ENCODE peak calls at places on chromosomes 2 and 18, in four cellular contexts. One of them, this sample, is unnamed.

GRCh38 chr2:238290079-238290478 is 1.7 kb upstream of the PER2 start:
- DNase-seq in GM23338: peak
- DNase-seq in cardiac muscle cell: peak
- DNase-seq in fibroblast of pulmonary artery: peak
- DNase-seq in this sample: peak

GRCh38 chr2:26563686-26564085 is 77.5 kb downstream of the CIB4 start:
- DNase-seq in GM23338: no peak
- DNase-seq in cardiac muscle cell: no peak
- DNase-seq in fibroblast of pulmonary artery: no peak
- DNase-seq in this sample: no peak

GRCh38 chr2:136362676-136363390 is 244.9 kb upstream of the CXCR4 start:
- DNase-seq in GM23338: no peak
- DNase-seq in cardiac muscle cell: no peak
- DNase-seq in fibroblast of pulmonary artery: no peak
- DNase-seq in this sample: no peak

GRCh38 chr2:84288335-84288734 is 170.7 kb downstream of the SUCLG1 start:
- DNase-seq in GM23338: peak
- DNase-seq in cardiac muscle cell: no peak
- DNase-seq in fibroblast of pulmonary artery: no peak
- DNase-seq in this sample: no peak

GRCh38 chr2:224971214-224971613 is 71.1 kb downstream of the DOCK10 start:
- DNase-seq in GM23338: peak
- DNase-seq in cardiac muscle cell: no peak
- DNase-seq in fibroblast of pulmonary artery: no peak
- DNase-seq in this sample: no peak

GRCh38 chr2:26222976-26223375 is 21.5 kb downstream of the HADHA start:
- DNase-seq in GM23338: no peak
- DNase-seq in cardiac muscle cell: no peak
- DNase-seq in fibroblast of pulmonary artery: no peak
- DNase-seq in this sample: no peak

GRCh38 chr18:68399721-68400120 is 315.2 kb downstream of the TMX3 start:
- DNase-seq in GM23338: no peak
- DNase-seq in cardiac muscle cell: no peak
- DNase-seq in fibroblast of pulmonary artery: no peak
- DNase-seq in this sample: no peak

GRCh38 chr2:69584127-69584889 is 59.2 kb downstream of the AAK1 start:
- DNase-seq in GM23338: no peak
- DNase-seq in cardiac muscle cell: no peak
- DNase-seq in fibroblast of pulmonary artery: no peak
- DNase-seq in this sample: no peak

GRCh38 chr2:203077458-203077857 is 62.8 kb downstream of the NBEAL1 start:
- DNase-seq in GM23338: no peak
- DNase-seq in cardiac muscle cell: no peak
- DNase-seq in fibroblast of pulmonary artery: peak
- DNase-seq in this sample: no peak

GRCh38 chr2:111122631-111123421 is 2.1 kb downstream of the BCL2L11 start:
- DNase-seq in GM23338: peak
- DNase-seq in cardiac muscle cell: peak
- DNase-seq in fibroblast of pulmonary artery: peak
- DNase-seq in this sample: peak

GRCh38 chr2:239306274-239307220 is 94.3 kb downstream of the HDAC4 start:
- DNase-seq in GM23338: no peak
- DNase-seq in cardiac muscle cell: no peak
- DNase-seq in fibroblast of pulmonary artery: no peak
- DNase-seq in this sample: no peak

GRCh38 chr2:105744091-105744908 is 412 bp upstream of the NCK2 start:
- DNase-seq in GM23338: peak
- DNase-seq in cardiac muscle cell: peak
- DNase-seq in fibroblast of pulmonary artery: peak
- DNase-seq in this sample: peak

GRCh38 chr2:173588931-173589369 is 234.3 kb downstream of the CDCA7 start:
- DNase-seq in GM23338: no peak
- DNase-seq in cardiac muscle cell: no peak
- DNase-seq in fibroblast of pulmonary artery: peak
- DNase-seq in this sample: no peak

GRCh38 chr2:173271825-173272224 is 82.8 kb upstream of the CDCA7 start:
- DNase-seq in GM23338: no peak
- DNase-seq in cardiac muscle cell: no peak
- DNase-seq in fibroblast of pulmonary artery: peak
- DNase-seq in this sample: no peak

GRCh38 chr2:28639836-28640235 is 111.8 kb upstream of the PPP1CB start:
- DNase-seq in GM23338: no peak
- DNase-seq in cardiac muscle cell: no peak
- DNase-seq in fibroblast of pulmonary artery: no peak
- DNase-seq in this sample: no peak

GRCh38 chr2:132929786-132930185 is 259.8 kb upstream of the LYPD1 start:
- DNase-seq in GM23338: no peak
- DNase-seq in cardiac muscle cell: no peak
- DNase-seq in fibroblast of pulmonary artery: peak
- DNase-seq in this sample: no peak

GRCh38 chr18:23191952-23192662 is 56.8 kb downstream of the CABLES1 start:
- DNase-seq in GM23338: no peak
- DNase-seq in cardiac muscle cell: no peak
- DNase-seq in fibroblast of pulmonary artery: peak
- DNase-seq in this sample: peak

GRCh38 chr2:100339823-100340222 is 17.5 kb upstream of the LONRF2 start:
- DNase-seq in GM23338: no peak
- DNase-seq in cardiac muscle cell: no peak
- DNase-seq in fibroblast of pulmonary artery: no peak
- DNase-seq in this sample: no peak

GRCh38 chr2:108128226-108128786 is 111.5 kb upstream of the SULT1C3 start:
- DNase-seq in GM23338: no peak
- DNase-seq in cardiac muscle cell: no peak
- DNase-seq in fibroblast of pulmonary artery: no peak
- DNase-seq in this sample: no peak

GRCh38 chr18:61651145-61651879 is 241.5 kb downstream of the RNF152 start:
- DNase-seq in GM23338: no peak
- DNase-seq in cardiac muscle cell: no peak
- DNase-seq in fibroblast of pulmonary artery: no peak
- DNase-seq in this sample: no peak

GRCh38 chr2:234178309-234179030 is 128.0 kb downstream of the SPP2 start:
- DNase-seq in GM23338: no peak
- DNase-seq in cardiac muscle cell: peak
- DNase-seq in fibroblast of pulmonary artery: peak
- DNase-seq in this sample: no peak

GRCh38 chr2:10659898-10660568 is 29.7 kb downstream of the NOL10 start:
- DNase-seq in GM23338: peak
- DNase-seq in cardiac muscle cell: peak
- DNase-seq in fibroblast of pulmonary artery: peak
- DNase-seq in this sample: peak

GRCh38 chr2:188870289-188870688 is 103.9 kb upstream of the COL3A1 start:
- DNase-seq in GM23338: no peak
- DNase-seq in cardiac muscle cell: no peak
- DNase-seq in fibroblast of pulmonary artery: peak
- DNase-seq in this sample: no peak

GRCh38 chr2:219254590-219255219 is 987 bp upstream of the TUBA4A start:
- DNase-seq in GM23338: no peak
- DNase-seq in cardiac muscle cell: no peak
- DNase-seq in fibroblast of pulmonary artery: no peak
- DNase-seq in this sample: no peak

GRCh38 chr2:110876167-110876999 is 144.0 kb downstream of the ACOXL start:
- DNase-seq in GM23338: peak
- DNase-seq in cardiac muscle cell: no peak
- DNase-seq in fibroblast of pulmonary artery: no peak
- DNase-seq in this sample: no peak

GRCh38 chr2:39487398-39488250 is 50.5 kb upstream of the MAP4K3 start:
- DNase-seq in GM23338: peak
- DNase-seq in cardiac muscle cell: no peak
- DNase-seq in fibroblast of pulmonary artery: peak
- DNase-seq in this sample: no peak

GRCh38 chr2:212766921-212767320 is 228.3 kb upstream of the ERBB4 start:
- DNase-seq in GM23338: no peak
- DNase-seq in cardiac muscle cell: no peak
- DNase-seq in fibroblast of pulmonary artery: no peak
- DNase-seq in this sample: no peak
- TF ChIP-seq CTCF in GM23338: no peak
- TF ChIP-seq CTCF in cardiac muscle cell: no peak
- TF ChIP-seq CTCF in fibroblast of pulmonary artery: no peak
- TF ChIP-seq CTCF in this sample: no peak

DNA sequence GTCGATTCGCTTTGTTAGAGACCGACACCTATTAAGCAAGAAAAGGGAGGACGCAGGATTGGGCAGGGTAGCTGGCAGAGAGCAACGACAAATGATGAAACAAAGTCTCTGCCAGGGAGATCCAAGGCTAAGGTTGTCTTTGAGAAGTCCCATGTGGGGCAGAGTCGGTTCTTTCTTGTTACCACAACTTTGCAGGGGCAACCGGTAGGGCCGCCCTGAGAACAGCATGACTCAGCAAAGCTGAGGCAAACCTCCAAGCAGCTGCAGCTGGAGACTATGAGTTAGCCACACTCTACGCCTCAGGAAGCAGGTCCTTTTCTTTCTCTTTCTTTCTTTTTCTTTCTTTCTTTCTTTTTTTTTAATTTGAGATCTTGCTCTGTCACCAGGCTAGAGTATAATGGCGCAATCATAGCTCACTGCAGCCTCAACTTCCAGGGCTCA is 452.3 kb upstream of the ID2 start:
- DNase-seq in GM23338: peak
- DNase-seq in cardiac muscle cell: no peak
- DNase-seq in fibroblast of pulmonary artery: peak
- DNase-seq in this sample: no peak
- TF ChIP-seq CTCF in GM23338: no peak
- TF ChIP-seq CTCF in cardiac muscle cell: peak
- TF ChIP-seq CTCF in fibroblast of pulmonary artery: no peak
- TF ChIP-seq CTCF in this sample: no peak

GRCh38 chr2:3738454-3738853 is 35.1 kb downstream of the DCDC2C start:
- DNase-seq in GM23338: peak
- DNase-seq in cardiac muscle cell: peak
- DNase-seq in fibroblast of pulmonary artery: peak
- DNase-seq in this sample: peak
- TF ChIP-seq CTCF in GM23338: peak
- TF ChIP-seq CTCF in cardiac muscle cell: peak
- TF ChIP-seq CTCF in fibroblast of pulmonary artery: peak
- TF ChIP-seq CTCF in this sample: no peak

DNA sequence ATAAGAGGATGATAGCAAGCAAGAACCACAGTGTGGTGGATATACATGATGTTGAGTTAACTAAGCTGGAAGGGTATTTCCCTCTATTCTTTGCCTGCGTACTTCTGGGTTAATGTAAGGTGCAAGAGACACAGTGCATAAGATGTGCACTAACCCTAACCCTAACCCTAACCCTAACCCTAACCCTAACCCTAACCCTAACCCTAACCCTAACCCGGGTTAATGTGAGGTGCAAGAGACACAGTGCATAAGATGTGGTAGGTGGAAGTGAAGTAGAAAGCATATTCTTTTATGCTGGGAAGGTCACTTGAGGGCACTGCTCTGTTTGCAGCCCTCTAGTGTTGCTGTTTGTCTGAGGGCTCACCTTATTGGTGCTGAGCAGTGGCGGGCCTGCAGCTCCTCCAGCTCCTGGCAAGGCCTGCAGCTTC is 181.5 kb upstream of the ITGA4 start:
- DNase-seq in GM23338: peak
- DNase-seq in cardiac muscle cell: peak
- DNase-seq in fibroblast of pulmonary artery: no peak
- DNase-seq in this sample: no peak
- TF ChIP-seq CTCF in GM23338: no peak
- TF ChIP-seq CTCF in cardiac muscle cell: no peak
- TF ChIP-seq CTCF in fibroblast of pulmonary artery: no peak
- TF ChIP-seq CTCF in this sample: no peak

DNA sequence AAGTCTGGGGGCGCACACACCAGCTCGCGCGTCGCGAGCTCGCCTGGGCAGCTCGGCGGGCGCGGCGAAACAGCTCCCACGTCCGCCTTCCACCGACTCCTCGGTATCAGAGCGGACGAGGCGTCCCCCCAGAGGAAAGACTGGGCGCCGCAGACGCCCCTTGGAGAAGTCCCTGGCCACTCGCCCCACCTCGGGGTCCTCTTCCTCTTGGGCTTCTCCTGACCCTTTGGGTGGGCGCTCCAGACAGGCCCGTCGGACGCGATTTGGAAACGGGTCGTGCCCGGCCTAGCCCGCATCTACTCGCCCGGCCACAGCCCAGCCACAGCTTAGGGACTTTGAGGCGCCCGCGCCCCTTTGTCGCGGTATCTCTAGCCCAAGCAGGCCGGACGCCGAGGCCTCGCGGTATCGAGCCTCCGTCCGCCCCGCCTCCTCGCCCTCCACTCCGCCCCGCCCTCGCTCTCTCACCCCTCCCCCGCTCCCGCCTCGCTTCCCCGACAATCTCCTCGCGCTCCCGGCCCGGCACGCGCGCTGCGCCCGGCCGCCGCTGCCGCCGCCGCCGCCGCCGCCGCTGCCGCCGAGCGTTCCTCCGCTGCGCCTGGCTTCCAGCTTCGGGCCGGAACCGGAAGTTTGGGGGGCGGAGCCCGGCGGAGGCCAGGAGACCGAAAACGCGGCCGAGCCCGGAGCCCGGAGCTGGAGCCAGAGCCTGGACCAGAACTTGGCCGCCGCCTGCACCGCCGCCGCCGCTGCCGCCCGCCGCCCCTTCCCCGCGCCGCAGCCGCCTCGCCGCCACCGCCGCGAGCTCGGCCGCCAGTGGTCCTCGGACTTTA is 752 bp upstream of the ACVR2A start:
- DNase-seq in GM23338: peak
- DNase-seq in cardiac muscle cell: peak
- DNase-seq in fibroblast of pulmonary artery: peak
- DNase-seq in this sample: peak
- TF ChIP-seq CTCF in GM23338: no peak
- TF ChIP-seq CTCF in cardiac muscle cell: peak
- TF ChIP-seq CTCF in fibroblast of pulmonary artery: no peak
- TF ChIP-seq CTCF in this sample: no peak

DNA sequence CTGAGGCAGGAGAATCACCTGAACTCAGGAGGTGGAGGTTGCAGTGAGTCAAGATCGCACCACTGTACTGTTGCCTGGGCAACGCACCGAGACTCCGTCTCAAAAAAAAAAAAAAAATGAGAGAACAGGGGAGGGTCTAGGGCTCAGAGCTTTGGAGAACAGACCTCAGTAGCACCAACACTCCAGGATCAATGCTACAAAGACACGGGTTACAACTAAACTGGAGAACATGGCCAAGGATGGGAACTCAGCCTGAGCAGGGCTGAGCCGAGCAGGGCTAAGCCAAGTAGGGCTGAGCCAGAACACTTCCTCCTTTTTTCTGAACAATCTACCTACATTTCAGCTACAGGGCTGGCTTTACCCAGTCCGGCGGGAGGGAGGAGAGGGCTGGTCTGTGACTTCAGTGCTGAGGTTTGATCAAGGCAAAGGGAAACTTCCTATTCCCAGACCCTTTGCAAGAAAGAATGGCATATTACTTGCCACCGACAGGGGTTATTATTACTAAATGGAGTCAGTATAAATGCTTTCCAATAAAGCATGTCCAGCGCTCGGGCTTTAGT is 2.9 kb upstream of the CASP8 start:
- DNase-seq in GM23338: no peak
- DNase-seq in cardiac muscle cell: no peak
- DNase-seq in fibroblast of pulmonary artery: no peak
- DNase-seq in this sample: peak
- TF ChIP-seq CTCF in GM23338: no peak
- TF ChIP-seq CTCF in cardiac muscle cell: peak
- TF ChIP-seq CTCF in fibroblast of pulmonary artery: no peak
- TF ChIP-seq CTCF in this sample: no peak

GRCh38 chr2:70984576-70985282 is 6.3 kb downstream of the ANKRD53 start:
- DNase-seq in GM23338: peak
- DNase-seq in cardiac muscle cell: peak
- DNase-seq in fibroblast of pulmonary artery: peak
- DNase-seq in this sample: peak
- TF ChIP-seq CTCF in GM23338: peak
- TF ChIP-seq CTCF in cardiac muscle cell: peak
- TF ChIP-seq CTCF in fibroblast of pulmonary artery: peak
- TF ChIP-seq CTCF in this sample: peak